ENCODE peak calls at places on chromosomes 5 and 9, in seven cellular contexts. One of them, this sample, is unnamed.

GRCh38 chr9:80605129-80605528 is 1033.4 kb downstream of the TLE4 start:
- DNase-seq in epithelial cell of esophagus: peak; percentile 49
- DNase-seq in transverse colon: no peak
- DNase-seq in neural crest cell: no peak
- DNase-seq in CD4-positive, alpha-beta T cell: no peak
- DNase-seq in K562: no peak
- DNase-seq in heart right ventricle: no peak
- DNase-seq in this sample: no peak

GRCh38 chr9:97735070-97735600 is 38.0 kb upstream of the XPA start:
- DNase-seq in epithelial cell of esophagus: peak; percentile 30
- DNase-seq in transverse colon: no peak
- DNase-seq in neural crest cell: no peak
- DNase-seq in CD4-positive, alpha-beta T cell: no peak
- DNase-seq in K562: no peak
- DNase-seq in heart right ventricle: no peak
- DNase-seq in this sample: no peak

GRCh38 chr5:142512680-142513042 is 173.2 kb downstream of the FGF1 start:
- DNase-seq in epithelial cell of esophagus: peak; percentile 15
- DNase-seq in transverse colon: no peak
- DNase-seq in neural crest cell: no peak
- DNase-seq in CD4-positive, alpha-beta T cell: no peak
- DNase-seq in K562: no peak
- DNase-seq in heart right ventricle: no peak
- DNase-seq in this sample: no peak

GRCh38 chr9:113992276-113992951 is 85.7 kb downstream of the AMBP start:
- DNase-seq in epithelial cell of esophagus: no peak
- DNase-seq in transverse colon: no peak
- DNase-seq in neural crest cell: no peak
- DNase-seq in CD4-positive, alpha-beta T cell: no peak
- DNase-seq in K562: no peak
- DNase-seq in heart right ventricle: peak; percentile 79
- DNase-seq in this sample: no peak

GRCh38 chr9:95516736-95517558 is at the start of gene PTCH1:
- DNase-seq in epithelial cell of esophagus: peak; percentile 57
- DNase-seq in transverse colon: peak; percentile 67
- DNase-seq in neural crest cell: peak; percentile 63
- DNase-seq in CD4-positive, alpha-beta T cell: peak; percentile 22
- DNase-seq in K562: peak; percentile 86
- DNase-seq in heart right ventricle: no peak
- DNase-seq in this sample: no peak

GRCh38 chr9:95506438-95506691 is 10.4 kb downstream of the PTCH1 start:
- DNase-seq in epithelial cell of esophagus: peak; percentile 37
- DNase-seq in transverse colon: peak; percentile 48
- DNase-seq in neural crest cell: no peak
- DNase-seq in CD4-positive, alpha-beta T cell: no peak
- DNase-seq in K562: no peak
- DNase-seq in heart right ventricle: peak; percentile 44
- DNase-seq in this sample: no peak

GRCh38 chr5:80035839-80036238 is 691 bp downstream of the THBS4 start:
- DNase-seq in epithelial cell of esophagus: no peak
- DNase-seq in transverse colon: no peak
- DNase-seq in neural crest cell: no peak
- DNase-seq in CD4-positive, alpha-beta T cell: no peak
- DNase-seq in K562: no peak
- DNase-seq in heart right ventricle: no peak
- DNase-seq in this sample: no peak

GRCh38 chr5:67014957-67015400 is 181.6 kb downstream of the CD180 start:
- DNase-seq in epithelial cell of esophagus: peak; percentile 60
- DNase-seq in transverse colon: no peak
- DNase-seq in neural crest cell: no peak
- DNase-seq in CD4-positive, alpha-beta T cell: no peak
- DNase-seq in K562: no peak
- DNase-seq in heart right ventricle: no peak
- DNase-seq in this sample: no peak

GRCh38 chr9:117266855-117267497 is 147.9 kb downstream of the ASTN2 start:
- DNase-seq in epithelial cell of esophagus: no peak
- DNase-seq in transverse colon: no peak
- DNase-seq in neural crest cell: no peak
- DNase-seq in CD4-positive, alpha-beta T cell: no peak
- DNase-seq in K562: no peak
- DNase-seq in heart right ventricle: no peak
- DNase-seq in this sample: no peak

GRCh38 chr5:162323471-162323870 is 255.9 kb downstream of the GABRG2 start:
- DNase-seq in epithelial cell of esophagus: no peak
- DNase-seq in transverse colon: peak; percentile 31
- DNase-seq in neural crest cell: no peak
- DNase-seq in CD4-positive, alpha-beta T cell: no peak
- DNase-seq in K562: no peak
- DNase-seq in heart right ventricle: no peak
- DNase-seq in this sample: no peak

GRCh38 chr9:131758972-131759647 is 19.2 kb upstream of the RAPGEF1 start:
- DNase-seq in epithelial cell of esophagus: peak; percentile 82
- DNase-seq in transverse colon: no peak
- DNase-seq in neural crest cell: no peak
- DNase-seq in CD4-positive, alpha-beta T cell: no peak
- DNase-seq in K562: no peak
- DNase-seq in heart right ventricle: no peak
- DNase-seq in this sample: peak; percentile 19

GRCh38 chr9:129069825-129070473 is 11.0 kb upstream of the DOLPP1 start:
- DNase-seq in epithelial cell of esophagus: no peak
- DNase-seq in transverse colon: no peak
- DNase-seq in neural crest cell: no peak
- DNase-seq in CD4-positive, alpha-beta T cell: no peak
- DNase-seq in K562: no peak
- DNase-seq in heart right ventricle: no peak
- DNase-seq in this sample: no peak

GRCh38 chr9:92035146-92035545 is 80.1 kb downstream of the SPTLC1 start:
- DNase-seq in epithelial cell of esophagus: no peak
- DNase-seq in transverse colon: no peak
- DNase-seq in neural crest cell: no peak
- DNase-seq in CD4-positive, alpha-beta T cell: no peak
- DNase-seq in K562: no peak
- DNase-seq in heart right ventricle: no peak
- DNase-seq in this sample: no peak

GRCh38 chr5:143542798-143543144 is 139.3 kb upstream of the NR3C1 start:
- DNase-seq in epithelial cell of esophagus: no peak
- DNase-seq in transverse colon: no peak
- DNase-seq in neural crest cell: no peak
- DNase-seq in CD4-positive, alpha-beta T cell: no peak
- DNase-seq in K562: no peak
- DNase-seq in heart right ventricle: no peak
- DNase-seq in this sample: no peak

GRCh38 chr9:35349287-35349990 is 140.5 kb upstream of the RUSC2 start:
- DNase-seq in epithelial cell of esophagus: peak; percentile 32
- DNase-seq in transverse colon: no peak
- DNase-seq in neural crest cell: no peak
- DNase-seq in CD4-positive, alpha-beta T cell: no peak
- DNase-seq in K562: no peak
- DNase-seq in heart right ventricle: no peak
- DNase-seq in this sample: no peak

GRCh38 chr5:69158039-69158438 is 8.9 kb upstream of the CCNB1 start:
- DNase-seq in epithelial cell of esophagus: no peak
- DNase-seq in transverse colon: no peak
- DNase-seq in neural crest cell: no peak
- DNase-seq in CD4-positive, alpha-beta T cell: no peak
- DNase-seq in K562: no peak
- DNase-seq in heart right ventricle: no peak
- DNase-seq in this sample: no peak

GRCh38 chr5:139848508-139849100 is 53.0 kb downstream of the PSD2 start:
- DNase-seq in epithelial cell of esophagus: no peak
- DNase-seq in transverse colon: no peak
- DNase-seq in neural crest cell: peak; percentile 24
- DNase-seq in CD4-positive, alpha-beta T cell: peak; percentile 23
- DNase-seq in K562: peak; percentile 42
- DNase-seq in heart right ventricle: peak; percentile 17
- DNase-seq in this sample: peak; percentile 79

GRCh38 chr9:1042466-1042865 is 7.7 kb upstream of the DMRT2 start:
- DNase-seq in epithelial cell of esophagus: peak; percentile 40
- DNase-seq in transverse colon: peak; percentile 34
- DNase-seq in neural crest cell: peak; percentile 62
- DNase-seq in CD4-positive, alpha-beta T cell: no peak
- DNase-seq in K562: no peak
- DNase-seq in heart right ventricle: no peak
- DNase-seq in this sample: no peak

DNA sequence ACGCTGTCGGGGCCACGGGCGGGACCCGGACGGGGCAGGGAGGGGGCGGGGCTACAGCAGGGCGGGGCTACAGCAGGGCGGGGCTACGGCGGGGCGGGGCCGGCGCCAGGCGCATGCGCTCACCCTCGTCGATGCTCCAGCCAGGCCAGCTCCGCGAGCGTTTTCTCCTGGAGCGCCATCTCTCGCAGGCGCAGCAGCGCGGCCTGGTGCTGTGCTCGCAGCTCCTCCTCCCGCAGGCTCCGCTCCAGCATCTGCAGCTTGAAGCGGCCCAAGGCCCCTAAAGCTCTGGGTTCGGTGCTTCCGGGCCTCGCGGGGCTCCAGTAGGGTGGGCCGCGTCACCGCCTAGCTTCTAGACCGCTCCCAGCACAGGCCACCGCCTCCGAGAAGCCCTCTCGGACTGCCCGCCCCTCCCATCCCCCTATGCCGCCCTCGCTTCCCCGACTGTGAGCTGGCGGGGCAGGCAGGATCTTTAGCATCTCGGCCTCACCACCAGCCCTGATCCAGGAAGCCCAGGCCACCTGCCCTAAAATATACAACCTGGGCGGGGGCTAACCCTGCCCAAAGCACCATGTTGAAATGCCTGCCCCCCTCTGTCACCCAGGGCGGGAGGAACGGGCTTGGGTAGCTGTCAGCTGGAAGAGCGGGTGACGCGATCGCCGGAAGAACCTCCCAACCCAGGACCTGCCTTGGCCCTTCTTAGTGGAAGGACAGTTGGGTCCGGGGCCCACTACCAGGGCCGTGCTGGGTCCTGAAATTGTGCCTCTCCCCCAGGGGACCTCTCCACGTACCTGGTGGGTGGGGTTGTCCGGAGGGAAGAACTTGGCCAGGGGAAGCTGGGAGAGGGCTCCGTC is 21.9 kb upstream of the QSOX2 start:
- DNase-seq in epithelial cell of esophagus: peak; percentile 79
- DNase-seq in transverse colon: peak; percentile 85
- DNase-seq in neural crest cell: peak; percentile 76
- DNase-seq in CD4-positive, alpha-beta T cell: peak; percentile 82
- DNase-seq in K562: peak; percentile 99
- DNase-seq in heart right ventricle: peak; percentile 61
- DNase-seq in this sample: no peak
- TF ChIP-seq CTCF in epithelial cell of esophagus: peak; percentile 16
- TF ChIP-seq CTCF in transverse colon: no peak
- TF ChIP-seq CTCF in neural crest cell: no peak
- TF ChIP-seq CTCF in CD4-positive, alpha-beta T cell: peak; percentile 28
- TF ChIP-seq CTCF in K562: peak; percentile 44
- TF ChIP-seq CTCF in heart right ventricle: no peak
- TF ChIP-seq CTCF in this sample: peak; percentile 69

GRCh38 chr5:64147379-64147778 is 18.3 kb upstream of the RNF180 start:
- DNase-seq in epithelial cell of esophagus: no peak
- DNase-seq in transverse colon: no peak
- DNase-seq in neural crest cell: no peak
- DNase-seq in CD4-positive, alpha-beta T cell: no peak
- DNase-seq in K562: no peak
- DNase-seq in heart right ventricle: no peak
- DNase-seq in this sample: no peak

GRCh38 chr5:64149857-64150521 is 15.7 kb upstream of the RNF180 start:
- DNase-seq in epithelial cell of esophagus: no peak
- DNase-seq in transverse colon: no peak
- DNase-seq in neural crest cell: no peak
- DNase-seq in CD4-positive, alpha-beta T cell: no peak
- DNase-seq in K562: no peak
- DNase-seq in heart right ventricle: no peak
- DNase-seq in this sample: no peak

GRCh38 chr5:64144429-64145215 is 21.0 kb upstream of the RNF180 start:
- DNase-seq in epithelial cell of esophagus: peak; percentile 85
- DNase-seq in transverse colon: no peak
- DNase-seq in neural crest cell: no peak
- DNase-seq in CD4-positive, alpha-beta T cell: no peak
- DNase-seq in K562: no peak
- DNase-seq in heart right ventricle: no peak
- DNase-seq in this sample: no peak

GRCh38 chr5:64149268-64149667 is 16.4 kb upstream of the RNF180 start:
- DNase-seq in epithelial cell of esophagus: no peak
- DNase-seq in transverse colon: no peak
- DNase-seq in neural crest cell: no peak
- DNase-seq in CD4-positive, alpha-beta T cell: no peak
- DNase-seq in K562: no peak
- DNase-seq in heart right ventricle: no peak
- DNase-seq in this sample: no peak

DNA sequence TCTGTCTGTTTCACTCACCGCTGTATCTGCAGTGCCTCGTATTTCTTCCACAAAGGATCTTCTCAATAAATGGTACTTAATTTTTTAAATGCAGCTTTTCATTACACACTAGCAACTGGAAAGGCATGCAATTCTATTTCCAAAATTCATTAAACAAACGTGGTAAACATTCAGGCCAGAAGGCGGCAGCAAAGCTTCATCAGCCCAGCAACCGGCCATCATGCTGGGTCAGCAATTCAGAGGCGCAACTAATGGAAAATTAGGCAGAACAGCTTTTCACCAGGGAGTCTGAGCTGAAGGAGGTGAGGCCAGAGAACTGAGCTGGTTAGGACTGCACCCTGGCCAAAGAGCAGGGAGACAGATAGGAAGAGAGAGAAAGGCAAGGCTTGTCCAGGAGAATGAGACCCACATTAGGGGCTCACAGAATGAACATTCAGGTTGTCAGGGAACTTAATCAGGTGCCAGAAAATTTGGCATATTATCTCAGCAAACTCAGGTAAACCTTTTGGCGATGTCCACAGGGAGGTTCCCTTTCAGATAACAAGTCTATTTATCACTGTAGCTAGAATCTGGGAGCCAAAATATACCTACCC is 17.7 kb upstream of the RNF180 start:
- DNase-seq in epithelial cell of esophagus: peak; percentile 61
- DNase-seq in transverse colon: peak; percentile 20
- DNase-seq in neural crest cell: peak; percentile 57
- DNase-seq in CD4-positive, alpha-beta T cell: no peak
- DNase-seq in K562: peak; percentile 14
- DNase-seq in heart right ventricle: peak; percentile 63
- DNase-seq in this sample: no peak
- TF ChIP-seq CTCF in epithelial cell of esophagus: peak; percentile 88
- TF ChIP-seq CTCF in transverse colon: peak; percentile 55
- TF ChIP-seq CTCF in neural crest cell: peak; percentile 81
- TF ChIP-seq CTCF in CD4-positive, alpha-beta T cell: no peak
- TF ChIP-seq CTCF in K562: peak; percentile 55
- TF ChIP-seq CTCF in heart right ventricle: peak; percentile 79
- TF ChIP-seq CTCF in this sample: peak; percentile 92

GRCh38 chr5:60374409-60374808 is 325.6 kb downstream of the DEPDC1B start:
- DNase-seq in epithelial cell of esophagus: no peak
- DNase-seq in transverse colon: no peak
- DNase-seq in neural crest cell: no peak
- DNase-seq in CD4-positive, alpha-beta T cell: no peak
- DNase-seq in K562: no peak
- DNase-seq in heart right ventricle: no peak
- DNase-seq in this sample: no peak
- TF ChIP-seq CTCF in epithelial cell of esophagus: no peak
- TF ChIP-seq CTCF in transverse colon: no peak
- TF ChIP-seq CTCF in neural crest cell: no peak
- TF ChIP-seq CTCF in CD4-positive, alpha-beta T cell: no peak
- TF ChIP-seq CTCF in K562: no peak
- TF ChIP-seq CTCF in heart right ventricle: no peak
- TF ChIP-seq CTCF in this sample: no peak

GRCh38 chr9:23120630-23121029 is 674.0 kb downstream of the DMRTA1 start:
- DNase-seq in epithelial cell of esophagus: no peak
- DNase-seq in transverse colon: no peak
- DNase-seq in neural crest cell: no peak
- DNase-seq in CD4-positive, alpha-beta T cell: no peak
- DNase-seq in K562: no peak
- DNase-seq in heart right ventricle: no peak
- DNase-seq in this sample: no peak

GRCh38 chr9:23117621-23118020 is 671.0 kb downstream of the DMRTA1 start:
- DNase-seq in epithelial cell of esophagus: peak; percentile 75
- DNase-seq in transverse colon: no peak
- DNase-seq in neural crest cell: no peak
- DNase-seq in CD4-positive, alpha-beta T cell: no peak
- DNase-seq in K562: no peak
- DNase-seq in heart right ventricle: no peak
- DNase-seq in this sample: no peak

GRCh38 chr9:23123048-23123632 is 676.5 kb downstream of the DMRTA1 start:
- DNase-seq in epithelial cell of esophagus: peak; percentile 67
- DNase-seq in transverse colon: peak; percentile 10
- DNase-seq in neural crest cell: peak; percentile 23
- DNase-seq in CD4-positive, alpha-beta T cell: no peak
- DNase-seq in K562: no peak
- DNase-seq in heart right ventricle: no peak
- DNase-seq in this sample: no peak
- TF ChIP-seq CTCF in epithelial cell of esophagus: peak; percentile 71
- TF ChIP-seq CTCF in transverse colon: peak; percentile 52
- TF ChIP-seq CTCF in neural crest cell: peak; percentile 87
- TF ChIP-seq CTCF in CD4-positive, alpha-beta T cell: no peak
- TF ChIP-seq CTCF in K562: no peak
- TF ChIP-seq CTCF in heart right ventricle: peak; percentile 53
- TF ChIP-seq CTCF in this sample: peak; percentile 84

This sample was measured in chondrocyte.